ENCODE peak calls at places on chromosomes 2 and 18, in four cellular contexts. E is neural progenitor cell, H is spleen, B is heart left ventricle. Q is an unnamed sample.

GRCh38 chr2:198144621-198145020 is 340.2 kb downstream of the PLCL1 start:
- DNase-seq in E (peak; percentile 26), H (no peak), B (no peak), Q (no peak)

GRCh38 chr2:24920813-24921441 is 890 bp upstream of the ADCY3 start:
- DNase-seq in E (peak; percentile 45), H (peak; percentile 15), B (no peak), Q (no peak)

GRCh38 chr18:9095297-9096012 is 7.0 kb upstream of the NDUFV2 start:
- DNase-seq in E (no peak), H (no peak), B (no peak), Q (no peak)

GRCh38 chr2:201860541-201861154 is 54.3 kb downstream of the CDK15 start:
- DNase-seq in E (peak; percentile 86), H (no peak), B (no peak), Q (peak; percentile 19)

GRCh38 chr2:231334179-231334930 is 61.2 kb upstream of the B3GNT7 start:
- DNase-seq in E (no peak), H (no peak), B (no peak), Q (no peak)

GRCh38 chr18:48328473-48329205 is 80.5 kb downstream of the ZBTB7C start:
- DNase-seq in E (no peak), H (peak; percentile 27), B (no peak), Q (no peak)

GRCh38 chr2:229591611-229592010 is 122.7 kb downstream of the DNER start:
- DNase-seq in E (no peak), H (no peak), B (no peak), Q (no peak)

GRCh38 chr2:6089474-6089873 is 397.3 kb downstream of the SOX11 start:
- DNase-seq in E (no peak), H (no peak), B (no peak), Q (no peak)

GRCh38 chr2:196097864-196098660 is 29.4 kb upstream of the DNAH7 start:
- DNase-seq in E (no peak), H (no peak), B (no peak), Q (no peak)

GRCh38 chr2:85264471-85264870 is 63.3 kb downstream of the TGOLN2 start:
- DNase-seq in E (no peak), H (no peak), B (no peak), Q (no peak)

GRCh38 chr2:129748653-129749052 is 230.8 kb upstream of the RAB6C start:
- DNase-seq in E (peak; percentile 55), H (peak; percentile 41), B (no peak), Q (no peak)

GRCh38 chr2:193467276-193467987 is 1272.7 kb upstream of the TMEFF2 start:
- DNase-seq in E (no peak), H (no peak), B (no peak), Q (no peak)

GRCh38 chr2:120737802-120738516 is 2.3 kb downstream of the GLI2 start:
- DNase-seq in E (peak; percentile 32), H (peak; percentile 68), B (peak; percentile 32), Q (no peak)

GRCh38 chr2:159110784-159111183 is 142.3 kb downstream of the TANC1 start:
- DNase-seq in E (no peak), H (no peak), B (no peak), Q (no peak)

GRCh38 chr18:27627927-27628326 is 442.8 kb upstream of the CHST9 start:
- DNase-seq in E (peak; percentile 26), H (no peak), B (no peak), Q (no peak)

GRCh38 chr2:239109041-239109915 is 261.4 kb downstream of the TWIST2 start:
- DNase-seq in E (no peak), H (no peak), B (no peak), Q (no peak)

GRCh38 chr2:58146707-58147106 is 94.4 kb downstream of the FANCL start:
- DNase-seq in E (no peak), H (no peak), B (no peak), Q (no peak)

GRCh38 chr2:30164131-30164925 is 17.5 kb downstream of the YPEL5 start:
- DNase-seq in E (no peak), H (no peak), B (no peak), Q (no peak)

GRCh38 chr2:237421542-237422047 is 7.6 kb upstream of the COL6A3 start:
- DNase-seq in E (peak; percentile 84), H (peak; percentile 83), B (peak; percentile 86), Q (peak; percentile 90)

GRCh38 chr18:79918089-79919011 is 33.1 kb downstream of the SLC66A2 start:
- DNase-seq in E (no peak), H (peak; percentile 64), B (peak; percentile 61), Q (no peak)

GRCh38 chr2:95329891-95330822 is 33.0 kb downstream of the KCNIP3 start:
- DNase-seq in E (no peak), H (no peak), B (peak; percentile 61), Q (peak; percentile 47)

GRCh38 chr2:26691881-26692813 is at the start of gene KCNK3:
- DNase-seq in E (peak; percentile 92), H (no peak), B (peak; percentile 82), Q (peak; percentile 71)

GRCh38 chr2:165196411-165196810 is 7.4 kb downstream of the SCN3A start:
- DNase-seq in E (no peak), H (no peak), B (no peak), Q (no peak)

GRCh38 chr2:229882583-229882982 is 39.2 kb downstream of the TRIP12 start:
- DNase-seq in E (no peak), H (no peak), B (no peak), Q (no peak)

GRCh38 chr18:50607374-50607933 is 47.6 kb downstream of the MAPK4 start:
- DNase-seq in E (no peak), H (no peak), B (no peak), Q (no peak)

GRCh38 chr2:58938988-58939387 is 697.9 kb upstream of the FANCL start:
- DNase-seq in E (no peak), H (no peak), B (no peak), Q (no peak)

GRCh38 chr2:30234180-30234971 is 3.0 kb downstream of the LBH start:
- DNase-seq in E (peak; percentile 58), H (peak; percentile 79), B (no peak), Q (no peak)

DNA sequence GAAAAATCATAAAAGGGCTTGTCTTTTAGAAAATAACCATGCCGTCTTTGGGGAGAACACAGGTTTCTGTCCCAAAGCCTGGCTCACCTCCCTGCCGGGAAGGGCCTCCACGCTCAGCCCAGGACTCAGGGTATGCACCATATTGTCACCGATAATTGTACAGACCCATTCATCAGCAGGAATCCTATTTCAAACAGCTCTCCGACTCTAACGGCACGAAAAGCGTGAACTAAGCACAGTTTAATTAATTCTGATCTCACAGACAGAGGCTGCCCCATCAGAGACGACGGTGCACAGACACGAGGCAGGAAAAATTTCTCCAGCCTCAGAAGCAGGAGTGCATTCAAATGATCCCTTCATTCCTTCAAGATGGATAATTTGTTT is 276.2 kb downstream of the MYCN start:
- DNase-seq in E (peak; percentile 25), H (no peak), B (no peak), Q (no peak)
- H3K27me3 ChIP-seq in E (no peaks in the 10 kb centered on the region), H (no peaks in the 10 kb centered on the region), B (no peaks in the 10 kb centered on the region), Q (no peaks in the 10 kb centered on the region)

DNA sequence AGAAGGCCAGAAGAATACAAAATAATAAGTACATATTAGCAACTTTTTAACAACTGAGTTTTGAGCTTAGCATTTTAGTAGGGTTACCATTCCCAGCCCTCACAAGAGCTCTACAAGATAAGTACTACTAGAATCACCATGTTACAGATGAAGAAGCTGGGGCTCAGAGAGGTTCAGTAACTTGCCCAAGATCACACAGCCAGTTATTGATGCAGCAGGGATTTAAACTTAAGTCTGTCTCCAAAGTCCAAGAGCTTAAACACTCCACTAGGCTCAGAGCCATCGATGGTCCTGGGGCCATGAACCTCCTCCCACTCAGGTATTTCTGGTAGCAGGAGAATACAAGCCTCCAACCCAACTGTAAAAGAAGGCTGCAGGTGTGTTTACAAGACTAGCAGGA is 30.8 kb downstream of the TNS1 start:
- DNase-seq in E (no peak), H (no peak), B (no peak), Q (no peak)
- H3K27ac ChIP-seq in E (no peak overlapping the region), H (peak overlapping the region; percentile 36), B (peak overlapping the region; percentile 61), Q (peak overlapping the region; percentile 6)

GRCh38 chr2:132462242-132462641 is 45.6 kb downstream of the GPR39 start:
- DNase-seq in E (no peak), H (no peak), B (no peak), Q (no peak)
- H3K9me3 ChIP-seq in E (peaks cover 12% of the 10 kb centered on the region), H (peaks cover 16% of the 10 kb centered on the region), B (peaks cover 25% of the 10 kb centered on the region), Q (peaks cover 3% of the 10 kb centered on the region)

GRCh38 chr2:161424992-161425391 is 8.9 kb downstream of the TBR1 start:
- DNase-seq in E (no peak), H (no peak), B (no peak), Q (no peak)
- H3K27me3 ChIP-seq in E (peaks cover 100% of the 10 kb centered on the region), H (peaks cover 100% of the 10 kb centered on the region), B (peaks cover 84% of the 10 kb centered on the region), Q (peaks cover 11% of the 10 kb centered on the region)

GRCh38 chr18:22826726-22827125 is 106.4 kb upstream of the RBBP8 start:
- DNase-seq in E (no peak), H (no peak), B (no peak), Q (no peak)

GRCh38 chr18:22827216-22827615 is 105.9 kb upstream of the RBBP8 start:
- DNase-seq in E (no peak), H (no peak), B (no peak), Q (no peak)

GRCh38 chr18:22822841-22823508 is 110.2 kb upstream of the RBBP8 start:
- DNase-seq in E (no peak), H (no peak), B (no peak), Q (no peak)

GRCh38 chr18:22817844-22818243 is 115.3 kb upstream of the RBBP8 start:
- DNase-seq in E (no peak), H (no peak), B (no peak), Q (no peak)

DNA sequence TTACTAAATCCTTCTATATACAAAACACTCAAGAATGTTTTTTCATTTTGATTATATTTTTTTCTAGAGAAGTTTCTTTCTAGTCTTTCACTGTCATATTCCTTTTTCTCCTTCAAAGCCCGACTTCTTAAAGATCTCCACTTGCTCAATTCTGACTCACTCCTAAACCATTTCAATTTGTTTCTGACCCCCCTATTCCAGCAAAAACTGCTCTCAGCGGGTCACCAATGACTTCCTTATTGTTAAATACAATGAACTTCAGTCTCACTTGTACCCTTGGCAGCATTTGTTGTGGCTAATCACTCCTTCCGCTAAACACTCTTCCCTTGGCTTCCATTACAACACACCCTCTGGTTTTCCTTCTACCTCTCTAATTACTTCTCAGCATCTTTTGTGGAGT is 111.1 kb upstream of the RBBP8 start:
- DNase-seq in E (peak; percentile 58), H (no peak), B (no peak), Q (no peak)
- H3K27ac ChIP-seq in E (peak overlapping the region; percentile 4), H (no peak overlapping the region), B (no peak overlapping the region), Q (no peak overlapping the region)

GRCh38 chr2:150141241-150142001 is 346.0 kb downstream of the RND3 start:
- DNase-seq in E (no peak), H (no peak), B (no peak), Q (no peak)
- H3K9me3 ChIP-seq in E (no peaks in the 10 kb centered on the region), H (peaks cover 5% of the 10 kb centered on the region), B (peaks cover 5% of the 10 kb centered on the region), Q (no peaks in the 10 kb centered on the region)

DNA sequence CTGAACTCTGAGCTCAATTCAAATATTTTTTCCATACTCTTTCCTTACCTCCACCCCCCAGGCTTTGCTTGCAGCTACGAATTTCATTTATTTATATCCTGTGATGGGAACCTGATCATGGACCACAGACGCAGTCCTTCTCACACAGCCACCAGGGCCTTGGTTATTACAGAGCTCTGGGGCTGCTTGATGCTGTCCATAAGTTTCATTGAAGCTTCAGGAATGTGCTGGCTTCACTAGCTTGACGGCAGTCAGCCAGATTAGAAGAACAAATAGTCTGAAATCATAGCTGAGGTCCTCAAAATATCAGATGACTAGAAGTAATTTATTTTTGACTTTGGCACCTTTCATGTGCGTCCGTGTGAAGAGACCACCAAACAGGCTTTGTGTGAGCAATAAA is 104.9 kb downstream of the VWA3B start:
- DNase-seq in E (no peak), H (no peak), B (no peak), Q (no peak)
- H3K27me3 ChIP-seq in E (no peaks in the 10 kb centered on the region), H (no peaks in the 10 kb centered on the region), B (no peaks in the 10 kb centered on the region), Q (no peaks in the 10 kb centered on the region)